ENCODE peak calls at places on chromosomes 16 and 17, in ten cellular contexts. V, W, O, T, Z, Q, L, P, J and H are unnamed samples. For H3K4me1 and H3K27me3, the result is how much of the 10 kb centered on the place peaks cover.

GRCh38 chr17:51739245-51739886 is 419.1 kb downstream of the CA10 start:
- DNase-seq in J (no peak), V (no peak), T (no peak), P (no peak), L (no peak), O (no peak), Z (no peak), W (no peak), Q (no peak), H (no peak)

GRCh38 chr17:57099165-57099564 is 14.1 kb downstream of the AKAP1 start:
- DNase-seq in P (no peak), J (no peak), W (no peak), Q (no peak), V (no peak), O (no peak), Z (peak), T (no peak), L (no peak), H (no peak)

GRCh38 chr16:11835891-11836652 is 15.3 kb downstream of the RSL1D1 start:
- DNase-seq in Q (no peak), P (peak), W (no peak), Z (peak), V (no peak), T (no peak), O (no peak), J (no peak), L (no peak), H (no peak)

GRCh38 chr17:72445055-72445991 is 324.5 kb downstream of the SOX9 start:
- DNase-seq in L (no peak), Z (no peak), J (no peak), P (peak), V (no peak), Q (no peak), O (no peak), W (no peak), T (no peak), H (no peak)

GRCh38 chr16:89583895-89584644 is 8.5 kb downstream of the CPNE7 start:
- DNase-seq in Z (no peak), L (no peak), J (no peak), T (no peak), O (no peak), Q (no peak), V (no peak), W (no peak), P (no peak), H (no peak)

GRCh38 chr17:33014751-33015150 is 23.1 kb downstream of the SPACA3 start:
- DNase-seq in T (no peak), Z (no peak), P (peak), L (no peak), Q (no peak), V (peak), O (no peak), J (no peak), W (no peak), H (no peak)

GRCh38 chr16:1674751-1675664 is 3.1 kb upstream of the JPT2 start:
- DNase-seq in W (no peak), Q (no peak), P (no peak), J (no peak), O (no peak), V (no peak), Z (no peak), L (no peak), T (no peak), H (no peak)

GRCh38 chr17:75691371-75692290 is 24.5 kb downstream of the SAP30BP start:
- DNase-seq in Q (no peak), P (no peak), V (peak), T (no peak), O (no peak), Z (no peak), W (no peak), L (peak), J (no peak), H (no peak)

GRCh38 chr17:79706931-79707382 is 23.8 kb upstream of the ENPP7 start:
- DNase-seq in L (no peak), J (no peak), T (no peak), Z (no peak), W (peak), O (no peak), Q (no peak), P (no peak), V (no peak), H (no peak)

GRCh38 chr16:51151435-51151950 is 423 bp upstream of the SALL1 start:
- DNase-seq in T (no peak), Z (peak), O (no peak), Q (peak), V (peak), J (no peak), P (no peak), W (peak), L (no peak), H (no peak)

GRCh38 chr16:57472665-57473060 is 10.2 kb downstream of the POLR2C start:
- DNase-seq in Z (peak), L (no peak), T (no peak), P (no peak), Q (no peak), W (no peak), J (no peak), V (no peak), O (no peak), H (no peak)

GRCh38 chr17:73503560-73503959 is 140.7 kb downstream of the SDK2 start:
- DNase-seq in Z (no peak), W (no peak), T (no peak), J (no peak), L (no peak), V (no peak), O (no peak), Q (no peak), P (no peak), H (no peak)

GRCh38 chr16:27446721-27447120 is 44.7 kb downstream of the IL21R start:
- DNase-seq in Q (no peak), V (peak), P (no peak), J (no peak), T (no peak), W (no peak), Z (no peak), O (peak), L (no peak), H (peak)

GRCh38 chr17:30939059-30939689 is 17.4 kb downstream of the ADAP2 start:
- DNase-seq in Q (no peak), O (no peak), J (no peak), Z (no peak), W (no peak), V (peak), T (peak), L (no peak), P (no peak), H (no peak)

GRCh38 chr17:65078441-65079160 is 22.1 kb upstream of the GNA13 start:
- DNase-seq in Q (no peak), J (no peak), L (no peak), W (no peak), P (no peak), V (no peak), T (no peak), Z (no peak), O (no peak), H (no peak)

GRCh38 chr17:31492880-31493655 is 101.6 kb downstream of the RAB11FIP4 start:
- DNase-seq in O (peak), T (peak), J (peak), P (peak), Z (no peak), V (peak), Q (no peak), W (no peak), L (no peak), H (peak)

GRCh38 chr16:2930236-2930635 is 18.5 kb downstream of the FLYWCH1 start:
- DNase-seq in T (no peak), J (no peak), V (no peak), L (no peak), O (no peak), Q (no peak), P (no peak), Z (no peak), W (no peak), H (no peak)

GRCh38 chr16:2934450-2934849 is 22.7 kb downstream of the FLYWCH1 start:
- DNase-seq in L (no peak), Z (no peak), P (no peak), J (no peak), W (no peak), Q (no peak), V (no peak), O (no peak), T (no peak), H (no peak)

GRCh38 chr16:2935418-2935817 is 23.7 kb downstream of the FLYWCH1 start:
- DNase-seq in L (no peak), O (no peak), W (no peak), P (no peak), T (no peak), Q (no peak), J (no peak), V (no peak), Z (no peak), H (no peak)

GRCh38 chr16:2933701-2934100 is 22.0 kb downstream of the FLYWCH1 start:
- DNase-seq in L (no peak), P (no peak), W (no peak), T (no peak), Q (no peak), Z (no peak), O (no peak), V (no peak), J (no peak), H (no peak)

DNA sequence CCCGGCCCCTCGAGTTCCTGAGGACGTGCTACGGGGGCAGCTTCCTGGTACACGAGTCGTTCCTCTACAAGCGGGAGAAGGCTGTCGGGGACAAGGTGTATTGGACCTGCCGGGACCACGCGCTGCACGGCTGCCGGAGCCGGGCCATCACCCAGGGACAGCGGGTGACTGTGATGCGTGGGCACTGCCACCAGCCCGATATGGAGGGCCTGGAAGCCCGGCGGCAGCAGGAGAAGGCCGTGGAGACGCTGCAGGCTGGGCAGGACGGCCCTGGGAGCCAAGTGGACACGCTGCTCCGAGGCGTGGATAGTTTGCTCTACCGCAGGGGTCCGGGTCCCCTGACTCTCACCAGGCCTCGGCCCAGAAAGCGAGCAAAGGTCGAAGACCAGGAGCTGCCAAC is 21.4 kb downstream of the FLYWCH1 start:
- DNase-seq in O (no peak), V (no peak), Q (no peak), T (no peak), P (peak), J (no peak), L (no peak), W (no peak), Z (no peak), H (no peak)
- H3K4me1 ChIP-seq in O (under half), V (under half), Q (under half), T (under half), P (under half), J (under half), L (under half), W (under half), Z (under half), H (under half)

DNA sequence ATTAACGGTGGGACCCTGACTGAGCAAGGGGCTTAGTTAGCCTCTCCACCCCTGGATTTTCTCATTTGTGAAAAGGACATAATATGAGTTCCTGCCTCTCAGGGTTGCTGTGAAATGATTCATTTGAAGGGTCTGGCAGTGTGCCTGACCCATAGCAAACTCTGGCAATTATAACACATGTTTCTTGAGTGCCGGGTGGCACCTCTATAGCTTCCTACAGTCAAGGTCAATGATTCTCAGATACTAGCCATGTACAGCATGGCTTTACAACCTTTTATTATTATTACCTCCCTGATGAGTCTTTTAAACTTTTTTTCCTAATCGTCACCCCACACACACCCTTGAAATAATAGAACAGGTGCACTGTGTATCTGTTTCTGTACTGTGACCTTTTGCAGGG is 42.1 kb downstream of the TMEM114 start:
- DNase-seq in W (no peak), Q (no peak), Z (no peak), P (no peak), V (peak), L (no peak), O (no peak), J (no peak), T (no peak), H (no peak)
- H3K27me3 ChIP-seq in W (under half), Q (under half), Z (under half), P (under half), V (under half), L (under half), O (under half), J (half or more), T (under half), H (under half)

DNA sequence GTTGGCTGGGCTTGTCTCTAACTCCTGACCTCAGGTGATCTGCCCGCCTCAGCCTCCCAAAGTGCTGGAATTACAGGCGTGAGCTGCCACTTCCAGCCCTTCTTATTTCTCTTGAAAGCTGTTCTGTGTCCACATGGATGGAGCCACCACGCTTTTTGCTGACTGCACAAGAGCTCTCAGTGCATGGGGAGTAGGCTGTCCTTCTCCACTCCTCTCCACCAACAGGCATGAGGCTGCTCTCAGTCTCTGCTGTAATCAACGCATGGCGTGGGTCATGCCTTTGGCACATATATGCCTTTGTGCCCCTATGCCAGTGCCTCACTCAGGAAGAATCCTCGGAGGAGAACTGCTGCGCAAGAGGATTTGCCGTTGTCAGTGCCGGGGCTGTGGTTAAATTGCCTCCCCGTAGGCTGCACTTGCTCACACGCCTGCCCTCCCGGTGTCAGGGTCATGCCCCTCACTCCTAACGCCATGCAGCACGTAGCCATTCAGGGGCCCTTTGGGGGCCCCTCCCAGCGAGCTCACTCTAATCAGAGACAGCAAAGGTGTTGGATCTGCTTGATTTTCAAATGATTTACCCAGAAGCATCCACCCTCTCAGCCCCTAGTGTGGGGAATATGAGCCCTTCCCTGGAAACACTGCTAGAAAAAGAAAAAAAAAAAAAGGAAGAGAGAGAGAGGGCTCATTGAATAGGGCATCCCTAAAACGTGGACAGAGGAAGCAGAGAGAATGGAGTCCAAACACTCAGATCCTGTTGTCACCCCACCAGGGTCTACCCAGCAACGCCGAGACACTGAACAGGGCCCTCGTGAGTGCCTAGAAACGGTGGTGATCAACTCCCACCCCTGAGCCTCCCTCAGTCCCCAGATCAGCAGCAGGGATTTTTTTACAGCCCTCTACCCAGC is 47.5 kb upstream of the ZCCHC14 start:
- DNase-seq in T (no peak), Q (no peak), Z (no peak), L (no peak), V (no peak), P (no peak), W (no peak), O (no peak), J (no peak), H (no peak)
- H3K27ac ChIP-seq in T (no peak), Q (peak), Z (no peak), L (no peak), V (no peak), P (no peak), W (no peak), O (peak), J (peak), H (no peak)

DNA sequence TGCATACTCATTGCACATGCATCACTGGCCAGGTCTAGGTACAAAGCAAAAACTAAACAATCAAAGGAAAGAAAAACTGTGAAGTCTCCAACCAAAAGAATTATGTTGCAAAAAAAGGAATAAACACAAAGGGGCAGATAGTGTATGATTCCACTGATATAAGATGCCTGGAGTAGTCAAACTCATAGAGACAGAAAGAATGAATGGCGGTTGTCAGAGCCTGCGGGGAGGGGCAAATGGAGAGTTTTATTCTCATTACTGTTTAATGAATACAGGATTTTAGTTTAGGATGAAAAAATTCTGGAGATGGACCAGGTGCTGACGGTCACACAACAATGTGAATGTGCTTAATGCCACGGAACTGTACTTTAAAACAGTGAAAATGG is 20.8 kb downstream of the STAT5B start:
- DNase-seq in V (no peak), Q (no peak), L (no peak), O (no peak), Z (no peak), W (no peak), J (no peak), T (no peak), P (no peak), H (no peak)
- H3K4me1 ChIP-seq in V (under half), Q (under half), L (under half), O (under half), Z (under half), W (under half), J (under half), T (under half), P (under half), H (under half)

GRCh38 chr17:36939944-36940312 is 2.7 kb downstream of the LHX1 start:
- DNase-seq in W (no peak), L (no peak), O (no peak), Q (no peak), J (no peak), P (no peak), T (no peak), Z (no peak), V (no peak), H (no peak)
- H3K27me3 ChIP-seq in W (under half), L (half or more), O (half or more), Q (half or more), J (half or more), P (half or more), T (under half), Z (half or more), V (under half), H (half or more)

GRCh38 chr17:63665527-63666214 is 34.3 kb downstream of the LIMD2 start:
- DNase-seq in P (no peak), Z (no peak), L (no peak), T (peak), O (no peak), J (no peak), Q (no peak), W (no peak), V (peak), H (no peak)
- H3K27ac ChIP-seq in P (peak), Z (peak), L (no peak), T (peak), O (peak), J (peak), Q (no peak), W (no peak), V (peak), H (no peak)

GRCh38 chr17:40352779-40353394 is 11.7 kb downstream of the GJD3 start:
- DNase-seq in T (no peak), O (no peak), W (no peak), V (no peak), J (no peak), Q (no peak), P (no peak), L (no peak), Z (no peak), H (no peak)
- H3K4me1 ChIP-seq in T (under half), O (under half), W (under half), V (under half), J (half or more), Q (under half), P (under half), L (under half), Z (under half), H (under half)

GRCh38 chr17:35795007-35795870 is at the start of gene MMP28:
- DNase-seq in W (no peak), Q (peak), L (no peak), O (peak), V (peak), P (peak), J (no peak), Z (peak), T (no peak), H (no peak)
- H3K27me3 ChIP-seq in W (under half), Q (under half), L (under half), O (under half), V (under half), P (under half), J (under half), Z (half or more), T (under half), H (under half)

GRCh38 chr16:25034916-25035315 is 19.7 kb upstream of the ARHGAP17 start:
- DNase-seq in Z (no peak), T (no peak), J (no peak), P (no peak), L (no peak), Q (no peak), V (no peak), O (no peak), W (no peak), H (no peak)

GRCh38 chr16:25037221-25037620 is 22.1 kb upstream of the ARHGAP17 start:
- DNase-seq in V (no peak), J (no peak), Q (no peak), W (no peak), P (no peak), T (no peak), Z (no peak), L (no peak), O (no peak), H (no peak)

GRCh38 chr16:25037632-25038031 is 22.5 kb upstream of the ARHGAP17 start:
- DNase-seq in T (no peak), O (no peak), Z (no peak), V (no peak), P (no peak), J (no peak), Q (no peak), L (no peak), W (no peak), H (no peak)

GRCh38 chr16:25036561-25036960 is 21.4 kb upstream of the ARHGAP17 start:
- DNase-seq in Z (no peak), L (no peak), O (no peak), T (no peak), Q (no peak), W (no peak), P (no peak), J (no peak), V (no peak), H (no peak)

DNA sequence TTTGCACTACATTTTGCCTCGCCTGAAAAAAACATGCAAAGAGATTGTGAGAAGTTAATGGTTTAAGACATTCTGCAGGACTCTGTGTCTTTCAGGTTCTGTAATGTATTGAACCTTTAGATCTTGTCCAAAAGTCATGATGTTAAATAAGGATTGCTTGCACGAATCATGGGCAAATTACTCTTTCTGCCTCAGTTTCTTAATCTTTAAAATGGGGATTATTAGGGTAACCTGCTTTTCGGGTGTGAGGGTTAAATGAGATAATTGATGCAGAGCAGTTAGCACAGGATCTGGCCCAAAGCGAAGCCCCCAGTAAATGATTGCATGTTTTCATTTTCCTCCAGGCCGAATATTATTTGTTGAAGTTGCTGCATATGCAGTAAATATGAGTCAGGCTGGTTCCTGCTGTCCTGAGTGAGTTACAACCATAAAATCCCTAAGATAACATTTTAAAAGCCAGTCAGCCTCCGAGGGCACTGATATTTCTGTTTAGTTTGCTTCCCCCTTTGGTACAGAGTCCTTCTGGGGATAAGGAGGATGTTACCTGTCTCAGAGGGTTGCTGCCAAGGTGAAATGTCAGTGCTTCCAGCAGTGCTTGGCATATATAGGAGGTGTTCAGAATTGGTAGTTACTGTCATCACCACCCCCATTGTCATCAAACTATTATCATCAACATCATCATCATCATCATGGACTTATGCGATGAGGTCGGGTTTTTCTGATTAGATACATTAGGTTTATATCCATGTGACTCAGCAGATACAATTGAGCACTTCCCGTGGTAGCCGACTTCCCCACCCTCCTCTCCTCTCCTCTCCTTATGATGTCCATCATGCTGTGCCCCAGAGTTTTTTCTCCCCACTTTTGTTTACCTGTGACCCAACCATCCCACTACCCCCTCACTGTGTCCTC is 20.6 kb upstream of the ARHGAP17 start:
- DNase-seq in Q (no peak), P (no peak), W (no peak), V (no peak), L (no peak), T (no peak), O (no peak), J (no peak), Z (no peak), H (no peak)
- H3K27ac ChIP-seq in Q (no peak), P (no peak), W (no peak), V (no peak), L (no peak), T (no peak), O (no peak), J (no peak), Z (no peak), H (no peak)

GRCh38 chr16:68085259-68086071 is at the start of gene NFATC3:
- DNase-seq in O (peak), Q (peak), T (no peak), P (peak), Z (peak), V (peak), L (peak), W (peak), J (peak), H (peak)
- H3K4me1 ChIP-seq in O (under half), Q (under half), T (under half), P (half or more), Z (under half), V (under half), L (under half), W (under half), J (half or more), H (under half)